ENCODE peak calls at places on chromosomes 16 and 17, in four cellular contexts. One of them, this sample, is unnamed.

GRCh38 chr16:83308414-83308813 is 499.4 kb upstream of the HSBP1 start:
- DNase-seq in pancreas: no peak
- DNase-seq in CD4-positive, alpha-beta memory T cell: no peak
- DNase-seq in HAP-1: no peak
- DNase-seq in this sample: no peak

GRCh38 chr17:39212200-39212810 is 12.2 kb downstream of the RPL19 start:
- DNase-seq in pancreas: no peak
- DNase-seq in CD4-positive, alpha-beta memory T cell: no peak
- DNase-seq in HAP-1: no peak
- DNase-seq in this sample: no peak

GRCh38 chr17:43853546-43853945 is 6.6 kb downstream of the CD300LG start:
- DNase-seq in pancreas: no peak
- DNase-seq in HAP-1: no peak
- DNase-seq in CD4-positive, alpha-beta memory T cell: no peak
- DNase-seq in this sample: no peak

GRCh38 chr16:78624349-78624748 is 524.9 kb downstream of the WWOX start:
- DNase-seq in pancreas: no peak
- DNase-seq in CD4-positive, alpha-beta memory T cell: no peak
- DNase-seq in HAP-1: no peak
- DNase-seq in this sample: no peak

GRCh38 chr16:56742030-56742984 is 12.4 kb downstream of the NUP93 start:
- DNase-seq in CD4-positive, alpha-beta memory T cell: no peak
- DNase-seq in pancreas: no peak
- DNase-seq in HAP-1: no peak
- DNase-seq in this sample: no peak

GRCh38 chr17:6374271-6374691 is 60.6 kb downstream of the AIPL1 start:
- DNase-seq in HAP-1: no peak
- DNase-seq in pancreas: no peak
- DNase-seq in CD4-positive, alpha-beta memory T cell: no peak
- DNase-seq in this sample: no peak

GRCh38 chr16:8108991-8109509 is 481.3 kb downstream of the TMEM114 start:
- DNase-seq in CD4-positive, alpha-beta memory T cell: no peak
- DNase-seq in HAP-1: no peak
- DNase-seq in pancreas: no peak
- DNase-seq in this sample: no peak

GRCh38 chr16:359871-360697 is 7.6 kb upstream of the AXIN1 start:
- DNase-seq in CD4-positive, alpha-beta memory T cell: no peak
- DNase-seq in HAP-1: peak; percentile 81
- DNase-seq in pancreas: no peak
- DNase-seq in this sample: no peak

GRCh38 chr17:17498606-17499301 is 2.6 kb upstream of the RASD1 start:
- DNase-seq in pancreas: no peak
- DNase-seq in CD4-positive, alpha-beta memory T cell: no peak
- DNase-seq in HAP-1: no peak
- DNase-seq in this sample: no peak

GRCh38 chr17:17497845-17498520 is 1.8 kb upstream of the RASD1 start:
- DNase-seq in CD4-positive, alpha-beta memory T cell: no peak
- DNase-seq in pancreas: no peak
- DNase-seq in HAP-1: no peak
- DNase-seq in this sample: no peak

GRCh38 chr17:17495448-17496188 is 577 bp downstream of the RASD1 start:
- DNase-seq in CD4-positive, alpha-beta memory T cell: no peak
- DNase-seq in pancreas: peak; percentile 43
- DNase-seq in HAP-1: no peak
- DNase-seq in this sample: no peak

GRCh38 chr17:17496189-17497064 is at the start of gene RASD1:
- DNase-seq in CD4-positive, alpha-beta memory T cell: peak; percentile 83
- DNase-seq in pancreas: peak; percentile 93
- DNase-seq in HAP-1: peak; percentile 81
- DNase-seq in this sample: peak; percentile 75

GRCh38 chr17:17497065-17497844 is 1.1 kb upstream of the RASD1 start:
- DNase-seq in HAP-1: no peak
- DNase-seq in pancreas: no peak
- DNase-seq in CD4-positive, alpha-beta memory T cell: no peak
- DNase-seq in this sample: no peak
- H3K4me3 ChIP-seq in HAP-1: peak overlapping the region; percentile 54
- H3K4me3 ChIP-seq in pancreas: peak overlapping the region; percentile 52
- H3K4me3 ChIP-seq in CD4-positive, alpha-beta memory T cell: no peak overlapping the region
- H3K4me3 ChIP-seq in this sample: peak overlapping the region; percentile 22

GRCh38 chr16:67199808-67200198 is 872 bp downstream of the ELMO3 start:
- DNase-seq in pancreas: no peak
- DNase-seq in CD4-positive, alpha-beta memory T cell: no peak
- DNase-seq in HAP-1: no peak
- DNase-seq in this sample: no peak
- H3K36me3 ChIP-seq in pancreas: peaks cover 18% of the 10 kb centered on the region
- H3K36me3 ChIP-seq in CD4-positive, alpha-beta memory T cell: peaks cover 54% of the 10 kb centered on the region
- H3K36me3 ChIP-seq in HAP-1: peaks cover 72% of the 10 kb centered on the region
- H3K36me3 ChIP-seq in this sample: peaks cover 93% of the 10 kb centered on the region

GRCh38 chr17:82907797-82908261 is 68.0 kb upstream of the ZNF750 start:
- DNase-seq in CD4-positive, alpha-beta memory T cell: no peak
- DNase-seq in HAP-1: no peak
- DNase-seq in pancreas: no peak
- DNase-seq in this sample: no peak

GRCh38 chr17:82910041-82910481 is 70.2 kb upstream of the ZNF750 start:
- DNase-seq in pancreas: peak; percentile 61
- DNase-seq in CD4-positive, alpha-beta memory T cell: no peak
- DNase-seq in HAP-1: no peak
- DNase-seq in this sample: no peak

GRCh38 chr17:82910770-82911169 is 70.9 kb upstream of the ZNF750 start:
- DNase-seq in HAP-1: no peak
- DNase-seq in pancreas: no peak
- DNase-seq in CD4-positive, alpha-beta memory T cell: no peak
- DNase-seq in this sample: no peak

GRCh38 chr17:82911822-82912221 is 72.0 kb upstream of the ZNF750 start:
- DNase-seq in CD4-positive, alpha-beta memory T cell: no peak
- DNase-seq in HAP-1: no peak
- DNase-seq in pancreas: no peak
- DNase-seq in this sample: peak; percentile 20

DNA sequence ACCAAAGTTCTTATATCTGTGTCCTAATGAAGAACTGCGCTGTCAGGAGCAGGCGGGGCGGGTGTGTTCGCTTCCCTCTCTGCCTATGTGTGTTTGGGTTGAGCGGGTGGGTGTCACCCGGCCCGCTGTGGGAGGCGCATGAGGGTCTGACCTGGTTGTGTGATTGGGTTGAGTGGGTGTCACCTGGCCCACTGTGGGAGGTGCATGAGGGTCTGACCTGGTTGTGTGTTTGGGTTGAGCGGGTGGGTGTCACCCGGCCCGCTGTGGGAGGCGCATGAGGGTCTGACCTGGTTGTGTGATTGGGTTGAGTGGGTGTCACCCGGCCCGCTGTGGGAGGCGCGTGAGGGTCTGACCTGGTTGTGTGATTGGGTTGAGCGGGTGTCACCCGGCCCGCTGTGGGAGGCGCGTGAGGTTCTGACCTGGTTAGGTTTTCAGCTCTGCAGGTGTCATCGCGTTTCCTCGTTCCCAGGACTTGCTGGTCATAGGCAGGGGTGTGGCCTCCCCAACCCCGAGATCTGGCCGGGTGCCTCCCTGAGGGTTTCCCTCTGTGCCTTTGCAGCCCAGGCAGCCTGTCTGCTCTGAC is 69.6 kb upstream of the ZNF750 start:
- DNase-seq in pancreas: peak; percentile 98
- DNase-seq in HAP-1: no peak
- DNase-seq in CD4-positive, alpha-beta memory T cell: no peak
- DNase-seq in this sample: no peak
- H3K4me3 ChIP-seq in pancreas: no peak overlapping the region
- H3K4me3 ChIP-seq in HAP-1: no peak overlapping the region
- H3K4me3 ChIP-seq in CD4-positive, alpha-beta memory T cell: no peak overlapping the region
- H3K4me3 ChIP-seq in this sample: no peak overlapping the region

DNA sequence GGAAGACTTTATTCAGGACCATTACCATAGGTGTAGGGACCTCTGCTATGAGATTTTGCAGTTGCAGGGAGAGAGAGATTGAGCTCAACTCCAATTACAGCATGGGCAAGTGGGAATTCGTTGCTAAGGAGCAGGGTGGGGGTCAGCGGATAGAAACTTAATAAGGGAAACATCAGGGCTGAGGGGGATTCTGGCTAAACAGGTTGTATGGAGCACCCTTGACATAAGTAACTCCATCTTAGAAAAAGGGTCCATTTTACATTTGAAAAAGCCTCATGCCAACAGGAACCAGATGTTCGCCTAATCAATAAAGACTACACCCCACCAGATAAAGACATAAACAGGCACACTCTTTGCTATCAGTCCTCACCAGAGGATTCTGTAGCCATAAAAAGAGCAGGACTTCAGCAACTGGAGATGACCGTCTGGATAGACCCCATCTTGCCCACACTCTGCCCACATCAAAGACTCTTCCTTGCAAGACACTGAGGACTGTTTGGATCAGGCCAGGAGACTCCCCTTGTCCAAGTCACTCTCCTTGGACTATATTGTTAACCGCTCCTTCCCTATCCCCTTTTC is 1.6 kb upstream of the LRRC75A start:
- DNase-seq in CD4-positive, alpha-beta memory T cell: no peak
- DNase-seq in pancreas: no peak
- DNase-seq in HAP-1: no peak
- DNase-seq in this sample: no peak
- H3K36me3 ChIP-seq in CD4-positive, alpha-beta memory T cell: no peaks in the 10 kb centered on the region
- H3K36me3 ChIP-seq in pancreas: no peaks in the 10 kb centered on the region
- H3K36me3 ChIP-seq in HAP-1: no peaks in the 10 kb centered on the region
- H3K36me3 ChIP-seq in this sample: no peaks in the 10 kb centered on the region

GRCh38 chr17:44911133-44912001 is 3.9 kb downstream of the GFAP start:
- DNase-seq in pancreas: peak; percentile 68
- DNase-seq in HAP-1: peak; percentile 60
- DNase-seq in CD4-positive, alpha-beta memory T cell: peak; percentile 43
- DNase-seq in this sample: peak; percentile 56
- H3K4me3 ChIP-seq in pancreas: no peak overlapping the region
- H3K4me3 ChIP-seq in HAP-1: peak overlapping the region; percentile 10
- H3K4me3 ChIP-seq in CD4-positive, alpha-beta memory T cell: no peak overlapping the region
- H3K4me3 ChIP-seq in this sample: no peak overlapping the region

This sample was measured in OCI-LY7.